ENCODE peak calls at places on chromosomes 16 and 17, in six cellular contexts. V is BJ, H is small intestine, Q is suprapubic skin, G is spleen, F is heart left ventricle. A is an unnamed sample.
A peak's percentile ranks its signal among the peaks of the same experiment; 100 is the strongest.

GRCh38 chr17:79814624-79814965 is 17.7 kb upstream of the CBX8 start:
- DNase-seq in H (no peak), F (no peak), G (no peak), Q (no peak), V (no peak), A (no peak)

GRCh38 chr17:57902117-57902799 is 52.4 kb upstream of the MRPS23 start:
- DNase-seq in G (no peak), H (no peak), V (no peak), F (peak; percentile 20), Q (no peak), A (no peak)

GRCh38 chr17:79657861-79658810 is 47.3 kb upstream of the RBFOX3 start:
- DNase-seq in F (no peak), V (no peak), H (no peak), G (no peak), Q (peak; percentile 21), A (no peak)

GRCh38 chr17:973053-973452 is 6.5 kb downstream of the NXN start:
- DNase-seq in Q (no peak), F (peak; percentile 13), V (no peak), G (no peak), H (no peak), A (no peak)

GRCh38 chr16:31128711-31129567 is 6.6 kb downstream of the PRSS8 start:
- DNase-seq in H (peak; percentile 86), F (no peak), V (no peak), G (peak; percentile 85), Q (no peak), A (peak; percentile 41)

GRCh38 chr16:51896013-51896412 is 650.9 kb downstream of the TOX3 start:
- DNase-seq in G (no peak), V (no peak), F (no peak), Q (no peak), H (no peak), A (no peak)

GRCh38 chr17:34825102-34825501 is 136.2 kb downstream of the CCT6B start:
- DNase-seq in Q (no peak), H (no peak), F (no peak), G (no peak), V (no peak), A (no peak)

GRCh38 chr16:58866935-58867334 is 132.8 kb upstream of the GOT2 start:
- DNase-seq in Q (no peak), F (no peak), H (no peak), V (no peak), G (no peak), A (no peak)

GRCh38 chr17:81868674-81869220 is 2.4 kb downstream of the ARHGDIA start:
- DNase-seq in Q (no peak), H (peak; percentile 17), F (no peak), V (no peak), G (peak; percentile 83), A (peak; percentile 83)

GRCh38 chr17:2926019-2926650 is 129.9 kb downstream of the RAP1GAP2 start:
- DNase-seq in Q (no peak), G (no peak), H (no peak), V (peak; percentile 69), F (no peak), A (no peak)

GRCh38 chr17:39611441-39612112 is 3.9 kb upstream of the NEUROD2 start:
- DNase-seq in F (no peak), H (no peak), Q (no peak), V (no peak), G (no peak), A (no peak)

GRCh38 chr16:4272114-4272954 is 489 bp downstream of the TFAP4 start:
- DNase-seq in G (peak; percentile 93), Q (peak; percentile 85), V (no peak), F (peak; percentile 76), H (peak; percentile 39), A (peak; percentile 65)

GRCh38 chr16:86024210-86024609 is 125.2 kb downstream of the IRF8 start:
- DNase-seq in V (no peak), H (no peak), Q (no peak), F (no peak), G (no peak), A (no peak)

GRCh38 chr16:50611332-50611934 is 63.2 kb downstream of the NKD1 start:
- DNase-seq in F (no peak), H (no peak), V (no peak), Q (no peak), G (no peak), A (no peak)

GRCh38 chr16:5001571-5001970 is 32.2 kb downstream of the NAGPA start:
- DNase-seq in H (no peak), G (peak; percentile 31), V (no peak), Q (no peak), F (no peak), A (no peak)

GRCh38 chr17:74671031-74671771 is 41.5 kb downstream of the CD300LF start:
- DNase-seq in Q (no peak), F (peak; percentile 91), V (no peak), H (peak; percentile 53), G (peak; percentile 87), A (peak; percentile 95)

GRCh38 chr17:74637265-74637664 is 13.7 kb upstream of the CD300E start:
- DNase-seq in F (no peak), V (no peak), G (no peak), Q (no peak), H (no peak), A (no peak)

GRCh38 chr17:32285770-32286517 is 20.3 kb downstream of the RHBDL3 start:
- DNase-seq in F (no peak), H (no peak), G (no peak), Q (no peak), V (no peak), A (no peak)

GRCh38 chr17:3770471-3770870 is 30.5 kb downstream of the ITGAE start:
- DNase-seq in Q (no peak), G (peak; percentile 91), F (no peak), V (no peak), H (peak; percentile 65), A (no peak)

GRCh38 chr17:81804559-81805399 is 829 bp downstream of the GCGR start:
- DNase-seq in H (no peak), V (no peak), Q (no peak), F (no peak), G (no peak), A (no peak)

GRCh38 chr16:67951485-67951884 is 7.6 kb upstream of the LCAT start:
- DNase-seq in Q (no peak), V (no peak), G (peak; percentile 67), H (no peak), F (peak; percentile 86), A (no peak)
- H3K36me3 ChIP-seq in Q (peaks cover 88% of the 10 kb centered on the region), V (peaks cover 71% of the 10 kb centered on the region), G (peaks cover 61% of the 10 kb centered on the region), H (no peaks in the 10 kb centered on the region), F (peaks cover 9% of the 10 kb centered on the region), A (no peaks in the 10 kb centered on the region)

GRCh38 chr16:2179107-2179501 is 17.3 kb downstream of the CASKIN1 start:
- DNase-seq in G (no peak), F (no peak), V (no peak), Q (no peak), H (no peak), A (no peak)
- H3K36me3 ChIP-seq in G (peaks cover 43% of the 10 kb centered on the region), F (no peaks in the 10 kb centered on the region), V (peaks cover 19% of the 10 kb centered on the region), Q (peaks cover 39% of the 10 kb centered on the region), H (peaks cover 3% of the 10 kb centered on the region), A (no peaks in the 10 kb centered on the region)

DNA sequence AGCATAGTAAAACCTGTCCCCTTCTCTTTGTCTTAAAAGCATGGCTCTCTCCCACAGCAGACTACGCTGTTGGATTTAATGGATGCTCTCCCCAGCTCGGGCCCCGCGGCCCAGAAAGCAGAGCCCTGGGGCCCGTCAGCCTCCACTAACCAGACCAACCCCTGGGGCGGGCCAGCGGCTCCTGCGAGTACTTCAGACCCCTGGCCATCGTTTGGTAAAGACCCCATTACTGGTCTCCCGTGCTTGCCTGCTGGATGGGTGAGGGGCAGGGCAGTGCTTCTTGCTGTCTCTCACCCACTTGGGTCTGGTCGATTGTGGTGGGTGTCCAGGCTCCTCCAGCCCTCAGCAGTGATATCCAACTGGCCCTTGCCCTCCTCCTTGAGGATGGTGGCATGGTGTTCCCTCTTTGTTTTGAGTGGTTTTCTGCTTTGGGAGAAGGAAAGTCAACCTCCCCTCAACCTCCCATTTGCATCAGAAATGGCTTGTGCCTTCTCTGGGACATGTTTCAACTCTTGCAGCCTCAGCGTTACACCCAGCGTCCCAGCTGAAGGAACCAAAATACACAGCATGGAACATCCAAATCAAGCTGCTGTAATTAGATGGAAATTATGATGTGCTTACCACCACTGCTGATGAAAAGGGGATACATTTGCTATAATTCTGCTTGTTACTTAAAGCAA is 49.3 kb downstream of the B9D1 start:
- DNase-seq in H (no peak), G (peak; percentile 69), Q (no peak), V (no peak), F (no peak), A (no peak)
- H3K36me3 ChIP-seq in H (no peaks in the 10 kb centered on the region), G (peaks cover 7% of the 10 kb centered on the region), Q (peaks cover 62% of the 10 kb centered on the region), V (peaks cover 18% of the 10 kb centered on the region), F (no peaks in the 10 kb centered on the region), A (no peaks in the 10 kb centered on the region)

GRCh38 chr16:27538508-27538907 is 11.2 kb downstream of the GTF3C1 start:
- DNase-seq in H (no peak), G (peak; percentile 49), Q (no peak), F (no peak), V (no peak), A (no peak)
- H3K36me3 ChIP-seq in H (peaks cover 20% of the 10 kb centered on the region), G (peaks cover 89% of the 10 kb centered on the region), Q (peaks cover 95% of the 10 kb centered on the region), F (peaks cover 3% of the 10 kb centered on the region), V (peaks cover 36% of the 10 kb centered on the region), A (no peaks in the 10 kb centered on the region)

GRCh38 chr16:54180421-54181359 is 105.9 kb downstream of the IRX3 start:
- DNase-seq in G (no peak), F (no peak), Q (no peak), H (no peak), V (no peak), A (no peak)

GRCh38 chr16:54185045-54185444 is 101.5 kb downstream of the IRX3 start:
- DNase-seq in H (no peak), F (no peak), G (no peak), V (no peak), Q (no peak), A (no peak)
- H3K36me3 ChIP-seq in H (no peaks in the 10 kb centered on the region), F (no peaks in the 10 kb centered on the region), G (no peaks in the 10 kb centered on the region), V (no peaks in the 10 kb centered on the region), Q (no peaks in the 10 kb centered on the region), A (no peaks in the 10 kb centered on the region)

GRCh38 chr16:70157477-70158260 is 15.9 kb upstream of the CLEC18C start:
- DNase-seq in H (no peak), F (no peak), V (no peak), G (peak; percentile 51), Q (no peak), A (peak; percentile 55)
- H3K36me3 ChIP-seq in H (peaks cover 15% of the 10 kb centered on the region), F (peaks cover 8% of the 10 kb centered on the region), V (peaks cover 39% of the 10 kb centered on the region), G (peaks cover 100% of the 10 kb centered on the region), Q (peaks cover 100% of the 10 kb centered on the region), A (no peaks in the 10 kb centered on the region)